ENCODE peak calls at places on chromosomes 13 and 19, in ten cellular contexts. D is effector memory CD4-positive, alpha-beta T cell; X is stomach; L is CD8-positive, alpha-beta memory T cell; S is SJSA1; Z is thoracic aorta; C is neural progenitor cell; K is adrenal gland; O is right atrium auricular region; A is body of pancreas. B is an unnamed sample.

GRCh38 chr19:16320987-16321386 is 3.6 kb upstream of the KLF2 start:
- DNase-seq in D (no peak), A (no peak), S (peak; percentile 68), C (no peak), O (no peak), X (no peak), K (no peak), Z (no peak), L (no peak), B (no peak)

GRCh38 chr19:38559428-38560401 is 58.0 kb downstream of the MAP4K1 start:
- DNase-seq in A (no peak), S (no peak), L (peak; percentile 66), Z (no peak), X (no peak), D (peak; percentile 13), C (no peak), O (no peak), K (no peak), B (no peak)

GRCh38 chr13:113333076-113333475 is 30.9 kb downstream of the GRTP1 start:
- DNase-seq in A (no peak), K (no peak), X (no peak), Z (no peak), L (no peak), D (no peak), O (no peak), S (no peak), C (no peak), B (no peak)

GRCh38 chr19:19956431-19957075 is 55.8 kb downstream of the ZNF93 start:
- DNase-seq in C (peak; percentile 87), L (no peak), Z (no peak), K (no peak), O (no peak), D (no peak), A (no peak), S (no peak), X (no peak), B (no peak)

GRCh38 chr19:2412449-2412848 is 14.9 kb downstream of the TIMM13 start:
- DNase-seq in Z (no peak), L (no peak), X (no peak), O (no peak), C (no peak), D (no peak), A (no peak), K (no peak), S (no peak), B (no peak)

GRCh38 chr13:65789815-65790214 is 1440.3 kb downstream of the PCDH9 start:
- DNase-seq in L (no peak), A (no peak), S (no peak), X (no peak), O (no peak), C (no peak), K (no peak), D (no peak), Z (no peak), B (no peak)

GRCh38 chr13:106299616-106300015 is 235.8 kb downstream of the EFNB2 start:
- DNase-seq in A (no peak), L (no peak), X (no peak), S (no peak), C (no peak), Z (no peak), O (no peak), K (no peak), D (no peak), B (no peak)

GRCh38 chr19:44909775-44910174 is 4.2 kb downstream of the APOE start:
- DNase-seq in D (no peak), C (no peak), O (no peak), K (no peak), L (no peak), A (no peak), Z (no peak), S (no peak), X (no peak), B (no peak)

GRCh38 chr13:30463820-30464495 is 1.8 kb downstream of the HMGB1 start:
- DNase-seq in K (peak; percentile 79), A (peak; percentile 74), D (peak; percentile 49), S (peak; percentile 50), C (no peak), X (peak; percentile 61), Z (no peak), L (peak; percentile 74), O (peak; percentile 71), B (peak; percentile 61)

GRCh38 chr19:36604656-36605100 is 435 bp upstream of the ZNF382 start:
- DNase-seq in D (peak; percentile 74), A (peak; percentile 74), L (peak; percentile 83), K (peak; percentile 96), X (peak; percentile 44), C (peak; percentile 54), O (peak; percentile 74), Z (peak; percentile 11), S (no peak), B (peak; percentile 74)

GRCh38 chr13:73266640-73267180 is 207.9 kb downstream of the KLF5 start:
- DNase-seq in X (no peak), L (no peak), Z (no peak), O (no peak), C (no peak), A (no peak), S (no peak), K (no peak), D (no peak), B (no peak)

GRCh38 chr13:84812078-84812477 is 929.8 kb upstream of the SLITRK1 start:
- DNase-seq in S (no peak), O (no peak), L (no peak), A (no peak), X (no peak), D (no peak), K (no peak), C (peak; percentile 6), Z (no peak), B (no peak)

DNA sequence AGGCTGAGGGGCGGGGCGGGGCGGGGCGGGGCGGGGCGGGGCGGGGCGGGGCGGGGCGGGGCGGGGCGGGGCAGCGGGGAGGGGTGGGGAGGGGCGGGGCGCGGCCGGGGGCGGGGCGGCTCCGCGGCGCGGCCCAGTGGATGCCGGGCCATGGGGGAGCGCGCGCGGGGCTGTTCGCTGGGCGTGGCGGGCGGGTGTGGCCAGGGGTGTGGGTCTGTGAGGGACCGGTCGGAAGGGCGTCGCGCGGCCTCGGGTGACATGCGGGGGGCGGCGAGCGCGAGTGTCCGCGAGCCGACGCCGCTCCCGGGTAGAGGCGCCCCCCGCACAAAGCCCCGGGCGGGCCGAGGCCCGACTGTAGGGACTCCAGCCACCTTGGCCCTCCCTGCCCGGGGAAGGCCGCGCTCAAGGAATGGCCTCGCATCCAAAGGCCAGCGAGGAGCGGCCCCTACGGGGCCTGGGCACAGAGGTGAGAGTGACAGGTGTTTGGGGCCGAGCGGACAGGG is at the start of gene ZFP28:
- DNase-seq in S (peak; percentile 55), O (no peak), Z (peak; percentile 31), X (no peak), D (peak; percentile 69), L (no peak), K (no peak), C (no peak), A (no peak), B (no peak)
- H3K9me3 ChIP-seq in S (peaks cover 13% of the 10 kb centered on the region), O (peaks cover 50% of the 10 kb centered on the region), Z (peaks cover 46% of the 10 kb centered on the region), X (peaks cover 12% of the 10 kb centered on the region), D (peaks cover 13% of the 10 kb centered on the region), L (peaks cover 9% of the 10 kb centered on the region), K (peaks cover 33% of the 10 kb centered on the region), C (peaks cover 7% of the 10 kb centered on the region), A (no peaks in the 10 kb centered on the region), B (peaks cover 63% of the 10 kb centered on the region)

GRCh38 chr19:6793411-6793810 is 20.9 kb downstream of the VAV1 start:
- DNase-seq in C (no peak), L (no peak), K (no peak), D (no peak), A (no peak), X (no peak), S (no peak), O (no peak), Z (no peak), B (no peak)

GRCh38 chr19:6794817-6795431 is 22.4 kb downstream of the VAV1 start:
- DNase-seq in A (no peak), S (no peak), D (no peak), O (no peak), K (no peak), Z (no peak), L (no peak), C (no peak), X (no peak), B (no peak)

GRCh38 chr19:6800991-6801396 is 28.5 kb downstream of the VAV1 start:
- DNase-seq in X (no peak), D (no peak), L (no peak), Z (no peak), K (no peak), S (no peak), C (no peak), A (no peak), O (no peak), B (no peak)

GRCh38 chr19:6793973-6794372 is 21.5 kb downstream of the VAV1 start:
- DNase-seq in O (no peak), D (no peak), Z (no peak), C (no peak), L (no peak), S (no peak), A (no peak), X (no peak), K (no peak), B (no peak)

GRCh38 chr19:6796278-6796677 is 23.8 kb downstream of the VAV1 start:
- DNase-seq in X (no peak), A (no peak), K (no peak), O (no peak), L (no peak), Z (no peak), S (no peak), D (no peak), C (no peak), B (no peak)
- H3K4me1 ChIP-seq in X (peaks cover under 1% of the 10 kb centered on the region), A (peaks cover 6% of the 10 kb centered on the region), K (peaks cover 1% of the 10 kb centered on the region), O (peaks cover 2% of the 10 kb centered on the region), L (peaks cover 53% of the 10 kb centered on the region), Z (peaks cover 4% of the 10 kb centered on the region), S (peaks cover 3% of the 10 kb centered on the region), D (peaks cover 16% of the 10 kb centered on the region), C (no peaks in the 10 kb centered on the region), B (peaks cover 58% of the 10 kb centered on the region)

DNA sequence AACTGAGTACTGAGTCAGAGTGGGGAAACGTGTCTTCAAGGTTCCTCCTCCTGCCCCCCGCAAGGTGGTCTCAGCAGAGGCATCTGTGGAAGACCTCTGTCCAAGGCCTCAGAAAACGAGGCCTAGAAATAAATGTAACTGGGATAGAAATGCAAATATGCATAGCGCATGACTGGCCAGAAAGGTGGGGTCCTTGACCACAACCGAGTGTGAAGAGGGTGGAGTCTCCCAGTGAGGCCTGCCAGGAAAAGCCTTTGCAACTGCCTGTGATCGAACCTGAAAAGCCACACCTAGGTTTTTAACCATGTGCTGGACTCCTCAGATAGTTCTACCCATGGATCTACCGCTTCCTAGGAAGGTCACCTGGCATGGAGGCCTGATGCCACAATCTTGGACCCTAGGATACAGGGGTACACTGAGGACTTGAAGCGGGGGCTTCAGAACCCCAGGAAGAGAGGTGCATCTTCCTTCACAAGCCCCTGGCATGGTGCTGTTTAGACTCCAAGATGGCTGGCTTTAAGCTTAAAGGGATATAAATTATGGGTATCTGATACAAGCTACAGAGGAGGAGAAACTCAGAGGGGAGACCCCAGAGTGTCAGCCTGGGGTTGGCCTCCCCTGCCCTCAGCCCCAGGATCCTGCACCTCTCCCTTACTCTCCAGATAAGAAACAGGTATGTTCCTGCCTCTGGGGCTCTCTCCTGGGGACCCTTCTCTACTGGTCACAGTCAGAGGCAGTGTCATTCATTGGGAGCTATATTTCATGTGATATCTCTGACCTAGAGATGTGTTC is 18.3 kb upstream of the SIGLEC6 start:
- DNase-seq in O (peak; percentile 30), D (no peak), X (no peak), A (no peak), C (no peak), L (no peak), S (no peak), Z (no peak), K (no peak), B (no peak)
- H3K27ac ChIP-seq in O (no peak overlapping the region), D (no peak overlapping the region), X (no peak overlapping the region), A (no peak overlapping the region), C (no peak overlapping the region), L (peak overlapping the region; percentile 96), S (no peak overlapping the region), Z (no peak overlapping the region), K (no peak overlapping the region), B (no peak overlapping the region)

GRCh38 chr19:56664511-56664910 is 7.0 kb downstream of the ZNF835 start:
- DNase-seq in C (no peak), X (no peak), O (no peak), S (no peak), D (no peak), K (no peak), L (no peak), A (no peak), Z (no peak), B (no peak)
- H3K9me3 ChIP-seq in C (no peaks in the 10 kb centered on the region), X (peaks cover 16% of the 10 kb centered on the region), O (no peaks in the 10 kb centered on the region), S (peaks cover 18% of the 10 kb centered on the region), D (no peaks in the 10 kb centered on the region), K (no peaks in the 10 kb centered on the region), L (peaks cover 21% of the 10 kb centered on the region), A (no peaks in the 10 kb centered on the region), Z (no peaks in the 10 kb centered on the region), B (peaks cover 64% of the 10 kb centered on the region)